ENCODE peak calls at places on chromosomes 7 and 10, in four cellular contexts. U, G, I and X are unnamed samples.

GRCh38 chr10:97463363-97464132 is 17.6 kb downstream of the ZDHHC16 start:
- DNase-seq in G (peak), I (peak), U (peak), X (peak)

GRCh38 chr10:30349967-30350735 is 1.1 kb upstream of the MTPAP start:
- DNase-seq in G (no peak), U (no peak), I (no peak), X (no peak)

GRCh38 chr10:105149371-105149871 is 508.3 kb downstream of the SORCS3 start:
- DNase-seq in I (peak), U (no peak), G (no peak), X (no peak)

GRCh38 chr7:143958781-143959180 is 4.1 kb downstream of the OR2F1 start:
- DNase-seq in U (peak), G (no peak), I (no peak), X (no peak)

GRCh38 chr10:101188942-101189341 is 40.3 kb downstream of the LBX1 start:
- DNase-seq in G (no peak), I (no peak), U (no peak), X (no peak)

GRCh38 chr10:94521276-94522250 is 24.0 kb upstream of the HELLS start:
- DNase-seq in I (no peak), U (no peak), G (no peak), X (no peak)

GRCh38 chr7:2632717-2633537 is 1.1 kb downstream of the TTYH3 start:
- DNase-seq in U (peak), I (peak), G (peak), X (peak)

GRCh38 chr10:8128511-8128910 is 74.0 kb downstream of the GATA3 start:
- DNase-seq in I (no peak), U (no peak), G (no peak), X (no peak)

GRCh38 chr10:62734781-62735463 is 69.6 kb upstream of the ADO start:
- DNase-seq in I (no peak), G (no peak), U (no peak), X (no peak)

GRCh38 chr10:116720241-116721047 is 21.9 kb downstream of the HSPA12A start:
- DNase-seq in I (no peak), U (peak), G (no peak), X (no peak)

GRCh38 chr10:24944512-24945255 is 7.7 kb downstream of the PRTFDC1 start:
- DNase-seq in I (peak), U (peak), G (no peak), X (no peak)

GRCh38 chr10:34740321-34740720 is 74.8 kb downstream of the PARD3 start:
- DNase-seq in I (no peak), G (no peak), U (peak), X (no peak)

GRCh38 chr7:41912426-41912825 is 209.5 kb upstream of the INHBA start:
- DNase-seq in G (no peak), I (no peak), U (no peak), X (no peak)

GRCh38 chr10:117537436-117537903 is 5.1 kb upstream of the EMX2 start:
- DNase-seq in I (no peak), U (no peak), G (no peak), X (no peak)

GRCh38 chr10:3467052-3467906 is 294.7 kb upstream of the PITRM1 start:
- DNase-seq in G (no peak), I (peak), U (peak), X (no peak)

GRCh38 chr10:132980426-132981172 is 38.2 kb upstream of the CFAP46 start:
- DNase-seq in G (no peak), U (no peak), I (no peak), X (no peak)

GRCh38 chr7:39306028-39306570 is 260.1 kb upstream of the YAE1 start:
- DNase-seq in U (no peak), I (no peak), G (no peak), X (no peak)

GRCh38 chr7:148540041-148540738 is 50.4 kb upstream of the C7orf33 start:
- DNase-seq in G (no peak), I (peak), U (peak), X (no peak)

GRCh38 chr7:122965306-122965705 is 30.2 kb downstream of the TAS2R16 start:
- DNase-seq in G (peak), U (no peak), I (no peak), X (peak)

GRCh38 chr7:50356212-50356944 is 51.9 kb downstream of the IKZF1 start:
- DNase-seq in U (no peak), I (no peak), G (no peak), X (no peak)

GRCh38 chr7:78279035-78279434 is 480.5 kb downstream of the PHTF2 start:
- DNase-seq in U (peak), I (peak), G (no peak), X (no peak)

GRCh38 chr10:66747451-66747850 is 178.4 kb upstream of the LRRTM3 start:
- DNase-seq in U (peak), I (peak), G (no peak), X (no peak)

GRCh38 chr7:136138991-136139390 is 161.8 kb upstream of the MTPN start:
- DNase-seq in U (no peak), I (no peak), G (no peak), X (no peak)

GRCh38 chr10:132419631-132420468 is 22.9 kb downstream of the PWWP2B start:
- DNase-seq in I (no peak), U (peak), G (no peak), X (no peak)

GRCh38 chr10:117137911-117138642 is at the start of gene VAX1:
- DNase-seq in U (no peak), I (no peak), G (peak), X (no peak)

GRCh38 chr7:21076054-21076453 is 289.4 kb upstream of the SP8 start:
- DNase-seq in I (no peak), G (peak), U (no peak), X (peak)